ENCODE peak calls at places on chromosomes 7 and 10, in seven cellular contexts. W is HepG2; X is H1; R is body of pancreas; U is CD8-positive, alpha-beta T cell; Z is AG04450; L is progenitor cell of endocrine pancreas. J is an unnamed sample.

GRCh38 chr7:142477079-142477651 is 219.3 kb upstream of the PRSS58 start:
- DNase-seq in W (no peak), X (no peak), R (no peak), U (no peak), Z (no peak), L (no peak), J (no peak)

GRCh38 chr7:44290250-44290616 is 35.2 kb downstream of the CAMK2B start:
- DNase-seq in W (no peak), X (peak), R (peak), U (peak), Z (no peak), L (peak), J (no peak)

GRCh38 chr10:107727762-107728317 is 563.3 kb upstream of the SORCS1 start:
- DNase-seq in W (no peak), X (no peak), R (no peak), U (no peak), Z (no peak), L (no peak), J (no peak)

GRCh38 chr7:27873981-27874957 is 134.3 kb downstream of the TAX1BP1 start:
- DNase-seq in W (no peak), X (no peak), R (peak), U (no peak), Z (no peak), L (no peak), J (no peak)

GRCh38 chr7:29255199-29255838 is 60.7 kb downstream of the CHN2 start:
- DNase-seq in W (no peak), X (no peak), R (no peak), U (no peak), Z (no peak), L (no peak), J (no peak)

GRCh38 chr10:130215918-130216205 is 79.7 kb downstream of the GLRX3 start:
- DNase-seq in W (no peak), X (no peak), R (no peak), U (no peak), Z (no peak), L (no peak), J (no peak)

GRCh38 chr7:39683216-39683845 is 60.0 kb downstream of the RALA start:
- DNase-seq in W (no peak), X (no peak), R (no peak), U (no peak), Z (no peak), L (no peak), J (no peak)

GRCh38 chr7:24637706-24638105 is 64.5 kb downstream of the PALS2 start:
- DNase-seq in W (no peak), X (no peak), R (no peak), U (no peak), Z (no peak), L (no peak), J (no peak)

GRCh38 chr7:50664937-50665336 is 99.7 kb upstream of the DDC start:
- DNase-seq in W (no peak), X (no peak), R (no peak), U (no peak), Z (no peak), L (no peak), J (no peak)

GRCh38 chr10:46229144-46229563 is 57.6 kb upstream of the ANTXRL start:
- DNase-seq in W (peak), X (peak), R (peak), U (peak), Z (no peak), L (no peak), J (no peak)

GRCh38 chr7:139488810-139489209 is 5.3 kb upstream of the KLRG2 start:
- DNase-seq in W (no peak), X (no peak), R (no peak), U (no peak), Z (no peak), L (no peak), J (no peak)

GRCh38 chr10:3928078-3928477 is 143.1 kb upstream of the KLF6 start:
- DNase-seq in W (no peak), X (no peak), R (no peak), U (no peak), Z (no peak), L (no peak), J (no peak)

GRCh38 chr10:10094700-10095099 is 923.0 kb upstream of the CELF2 start:
- DNase-seq in W (no peak), X (no peak), R (no peak), U (no peak), Z (peak), L (no peak), J (no peak)

GRCh38 chr10:103598654-103599115 is 105.2 kb downstream of the NEURL1 start:
- DNase-seq in W (peak), X (peak), R (peak), U (no peak), Z (peak), L (peak), J (peak)

GRCh38 chr7:140358771-140359095 is 39.6 kb downstream of the SLC37A3 start:
- DNase-seq in W (no peak), X (no peak), R (no peak), U (no peak), Z (no peak), L (no peak), J (no peak)

GRCh38 chr7:15780271-15780670 is 93.8 kb upstream of the MEOX2 start:
- DNase-seq in W (no peak), X (no peak), R (no peak), U (no peak), Z (no peak), L (no peak), J (no peak)

GRCh38 chr10:86258488-86258887 is 108.1 kb downstream of the GRID1 start:
- DNase-seq in W (no peak), X (peak), R (no peak), U (no peak), Z (no peak), L (no peak), J (no peak)

GRCh38 chr10:83647519-83647918 is 491.8 kb upstream of the GHITM start:
- DNase-seq in W (no peak), X (no peak), R (no peak), U (no peak), Z (no peak), L (no peak), J (no peak)

GRCh38 chr7:117005449-117005848 is 52.1 kb downstream of the ST7 start:
- DNase-seq in W (no peak), X (no peak), R (no peak), U (no peak), Z (no peak), L (no peak), J (no peak)

GRCh38 chr10:23643396-23643795 is 204.5 kb downstream of the OTUD1 start:
- DNase-seq in W (no peak), X (no peak), R (no peak), U (no peak), Z (no peak), L (no peak), J (no peak)

GRCh38 chr7:14978687-14979086 is 76.1 kb upstream of the DGKB start:
- DNase-seq in W (no peak), X (no peak), R (no peak), U (no peak), Z (no peak), L (no peak), J (no peak)

GRCh38 chr7:36673703-36674102 is 50.6 kb downstream of the AOAH start:
- DNase-seq in W (no peak), X (no peak), R (no peak), U (no peak), Z (no peak), L (no peak), J (no peak)

GRCh38 chr7:97003262-97004236 is 1.8 kb upstream of the DLX6 start:
- DNase-seq in W (no peak), X (peak), R (no peak), U (no peak), Z (no peak), L (no peak), J (no peak)

GRCh38 chr10:5584895-5585516 is 60.2 kb downstream of the CALML3 start:
- DNase-seq in W (peak), X (no peak), R (no peak), U (no peak), Z (no peak), L (no peak), J (peak)

GRCh38 chr10:83166344-83166743 is 973.0 kb upstream of the GHITM start:
- DNase-seq in W (no peak), X (peak), R (peak), U (no peak), Z (no peak), L (no peak), J (no peak)

GRCh38 chr10:26474062-26474461 is 35.9 kb downstream of the APBB1IP start:
- DNase-seq in W (no peak), X (no peak), R (no peak), U (no peak), Z (no peak), L (no peak), J (no peak)

GRCh38 chr7:80916770-80917681 is 1.8 kb downstream of the SEMA3C start:
- DNase-seq in W (no peak), X (no peak), R (no peak), U (no peak), Z (no peak), L (no peak), J (no peak)

GRCh38 chr7:80918406-80918805 is 445 bp downstream of the SEMA3C start:
- DNase-seq in W (no peak), X (no peak), R (no peak), U (no peak), Z (no peak), L (no peak), J (peak)

GRCh38 chr7:80921130-80921529 is 2.3 kb upstream of the SEMA3C start:
- DNase-seq in W (no peak), X (no peak), R (no peak), U (no peak), Z (no peak), L (no peak), J (no peak)

GRCh38 chr7:80922254-80923049 is 3.6 kb upstream of the SEMA3C start:
- DNase-seq in W (no peak), X (no peak), R (no peak), U (no peak), Z (no peak), L (no peak), J (no peak)

GRCh38 chr7:80918909-80919721 is at the start of gene SEMA3C:
- DNase-seq in W (peak), X (peak), R (peak), U (no peak), Z (peak), L (peak), J (peak)
- TF ChIP-seq CTCF in W (peak), X (no peak), R (no peak), U (no peak), Z (peak), L (no peak), J (no peak)

GRCh38 chr7:90311185-90311584 is 9.9 kb downstream of the FAM237B start:
- DNase-seq in W (peak), X (no peak), R (no peak), U (no peak), Z (no peak), L (no peak), J (no peak)

GRCh38 chr7:90309872-90310271 is 11.2 kb downstream of the FAM237B start:
- DNase-seq in W (no peak), X (no peak), R (no peak), U (no peak), Z (no peak), L (no peak), J (no peak)

GRCh38 chr7:90313908-90314307 is 7.2 kb downstream of the FAM237B start:
- DNase-seq in W (no peak), X (no peak), R (no peak), U (no peak), Z (no peak), L (no peak), J (no peak)

DNA sequence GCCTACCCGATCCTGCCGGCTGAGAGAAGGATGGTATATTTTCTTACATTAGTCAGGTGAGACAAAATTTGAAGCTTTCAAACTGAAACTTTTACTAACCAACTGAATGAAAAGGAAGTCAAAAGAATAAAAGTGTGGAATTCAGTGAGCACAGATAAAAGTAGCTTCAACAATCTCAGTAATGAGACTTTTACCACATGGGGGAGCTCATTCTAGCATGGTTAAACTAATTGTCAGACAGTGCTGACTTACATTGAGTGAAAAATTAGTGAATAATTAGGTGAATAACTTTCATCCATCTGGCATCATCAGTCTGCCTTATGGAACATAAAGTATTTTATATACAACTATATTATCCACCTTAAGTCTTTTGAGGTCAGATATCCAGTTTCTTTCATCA is 8.4 kb downstream of the FAM237B start:
- DNase-seq in W (peak), X (no peak), R (no peak), U (no peak), Z (no peak), L (no peak), J (no peak)
- TF ChIP-seq CTCF in W (no peak), X (no peak), R (no peak), U (peak), Z (peak), L (no peak), J (peak)

GRCh38 chr7:32062150-32062549 is 8.1 kb downstream of the PDE1C start:
- DNase-seq in W (peak), X (peak), R (peak), U (no peak), Z (no peak), L (peak), J (no peak)
- TF ChIP-seq CTCF in W (peak), X (peak), R (peak), U (no peak), Z (peak), L (peak), J (peak)

DNA sequence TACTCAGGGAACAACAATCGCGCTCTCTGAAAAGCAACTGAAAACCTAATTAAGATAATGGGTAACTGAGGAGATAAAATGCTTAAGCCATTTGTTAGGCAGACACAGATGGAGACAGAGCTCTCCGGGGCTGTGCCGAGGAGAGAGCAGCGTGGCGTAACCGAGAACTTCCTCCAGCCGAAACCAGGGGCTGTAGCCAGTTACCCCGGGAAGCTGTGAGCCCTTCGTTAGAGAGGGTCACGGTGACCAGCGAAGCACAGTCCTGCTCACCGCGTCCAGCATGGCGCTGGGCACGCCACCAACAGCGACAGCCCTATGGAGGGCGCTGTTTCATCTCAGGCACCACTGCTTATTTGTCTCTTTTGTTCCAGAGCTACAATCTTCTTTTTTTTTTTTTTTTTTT is 16.1 kb downstream of the PAPOLB start:
- DNase-seq in W (no peak), X (peak), R (no peak), U (no peak), Z (no peak), L (no peak), J (no peak)
- TF ChIP-seq CTCF in W (peak), X (peak), R (no peak), U (no peak), Z (no peak), L (peak), J (no peak)

GRCh38 chr10:113317476-113317875 is 235.4 kb upstream of the HABP2 start:
- DNase-seq in W (no peak), X (no peak), R (no peak), U (no peak), Z (no peak), L (no peak), J (no peak)

GRCh38 chr10:113320213-113320612 is 232.6 kb upstream of the HABP2 start:
- DNase-seq in W (no peak), X (no peak), R (no peak), U (no peak), Z (no peak), L (no peak), J (no peak)

GRCh38 chr10:113313048-113313611 is 239.7 kb upstream of the HABP2 start:
- DNase-seq in W (no peak), X (no peak), R (no peak), U (no peak), Z (no peak), L (no peak), J (no peak)

GRCh38 chr10:113319450-113319849 is 233.4 kb upstream of the HABP2 start:
- DNase-seq in W (no peak), X (no peak), R (no peak), U (no peak), Z (no peak), L (no peak), J (no peak)

DNA sequence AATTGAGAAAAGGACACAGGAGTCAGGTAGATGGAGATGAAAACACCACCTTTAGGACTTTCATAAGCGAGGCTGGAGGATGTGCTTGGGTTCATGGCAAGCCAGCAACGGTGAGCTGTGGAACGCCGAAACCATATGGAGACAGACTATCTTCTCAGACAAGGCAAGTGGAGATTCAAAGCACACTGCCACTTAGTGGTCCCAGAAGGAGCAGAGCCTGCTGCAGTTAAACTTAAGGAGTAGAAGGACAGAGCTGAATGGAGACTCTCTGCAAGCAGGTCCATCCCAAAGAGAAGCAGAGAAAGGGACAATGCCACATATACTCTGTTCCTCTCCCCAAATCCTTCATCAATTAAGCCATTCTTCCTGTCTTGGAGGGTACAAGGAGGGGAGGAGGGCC is 236.3 kb upstream of the HABP2 start:
- DNase-seq in W (no peak), X (no peak), R (no peak), U (no peak), Z (no peak), L (no peak), J (no peak)
- TF ChIP-seq CTCF in W (no peak), X (peak), R (no peak), U (no peak), Z (no peak), L (no peak), J (no peak)

DNA sequence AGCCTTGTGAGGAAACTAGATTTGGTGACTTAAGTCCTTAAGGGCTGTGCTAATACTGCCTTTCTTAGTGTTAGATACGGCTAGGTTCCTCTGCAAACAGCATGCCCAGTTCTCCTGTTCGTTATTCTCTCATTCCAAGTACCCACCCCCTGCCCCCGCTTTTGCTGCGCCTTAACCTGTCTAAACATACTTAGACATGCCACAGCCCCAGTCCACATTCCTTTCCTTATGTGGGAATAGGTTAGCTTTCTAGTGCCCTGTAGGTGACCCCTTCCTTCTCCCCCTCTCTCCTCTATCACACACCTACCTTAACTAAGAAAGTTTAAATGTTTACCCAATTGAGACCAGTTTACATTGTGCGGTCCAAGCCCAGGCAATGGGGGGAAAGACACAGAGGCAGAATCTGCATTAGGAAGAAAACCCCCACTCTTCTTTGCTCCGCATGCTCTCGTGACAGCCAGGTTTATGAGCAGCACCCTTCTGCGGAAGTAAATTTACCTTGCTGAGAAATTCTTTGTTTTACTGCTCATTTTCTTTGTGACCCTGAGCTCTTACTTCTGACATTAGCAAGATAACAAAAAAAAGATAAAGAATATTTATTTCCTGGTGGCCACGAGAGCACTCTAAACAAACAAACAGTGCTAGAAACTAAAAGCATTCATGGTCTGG is 48.8 kb downstream of the VIM start:
- DNase-seq in W (no peak), X (no peak), R (no peak), U (no peak), Z (no peak), L (no peak), J (no peak)
- TF ChIP-seq CTCF in W (no peak), X (no peak), R (no peak), U (no peak), Z (no peak), L (no peak), J (no peak)

GRCh38 chr7:128398016-128398840 is 11.6 kb downstream of the IMPDH1 start:
- DNase-seq in W (no peak), X (peak), R (peak), U (peak), Z (no peak), L (peak), J (peak)

GRCh38 chr7:128396357-128396756 is 13.4 kb downstream of the IMPDH1 start:
- DNase-seq in W (no peak), X (no peak), R (no peak), U (no peak), Z (no peak), L (no peak), J (no peak)

GRCh38 chr7:128394904-128395496 is 14.8 kb downstream of the IMPDH1 start:
- DNase-seq in W (no peak), X (no peak), R (no peak), U (no peak), Z (no peak), L (no peak), J (peak)

GRCh38 chr7:128393526-128394330 is 16.1 kb downstream of the IMPDH1 start:
- DNase-seq in W (no peak), X (no peak), R (no peak), U (no peak), Z (no peak), L (no peak), J (no peak)

GRCh38 chr7:128395748-128396147 is 14.0 kb downstream of the IMPDH1 start:
- DNase-seq in W (no peak), X (no peak), R (no peak), U (no peak), Z (no peak), L (no peak), J (peak)
- TF ChIP-seq CTCF in W (no peak), X (peak), R (no peak), U (no peak), Z (no peak), L (no peak), J (no peak)

J was measured in GM13976.